ENCODE peak calls at places on chromosomes 11 and 22, in nine cellular contexts. F, Z, L, U, Y, G, C, B and M are unnamed samples.

GRCh38 chr11:75204685-75205667 is 35.6 kb upstream of the TPBGL start:
- DNase-seq in L (peak), G (peak), C (peak), Z (peak), Y (peak), U (peak), F (peak), B (peak), M (peak)

GRCh38 chr11:68567553-68567952 is 107.0 kb downstream of the PPP6R3 start:
- DNase-seq in G (no peak), Z (no peak), B (no peak), Y (no peak), C (no peak), F (no peak), U (no peak), L (no peak), M (no peak)

GRCh38 chr22:37209140-37209845 is 3.0 kb downstream of the SSTR3 start:
- DNase-seq in G (no peak), B (no peak), Y (no peak), F (no peak), Z (no peak), L (no peak), C (no peak), U (peak), M (no peak)

GRCh38 chr11:82718307-82718706 is 15.4 kb downstream of the FAM181B start:
- DNase-seq in F (peak), U (no peak), G (no peak), B (peak), Y (no peak), C (peak), L (peak), Z (peak), M (peak)

GRCh38 chr11:1943977-1944376 is 3.2 kb upstream of the MRPL23 start:
- DNase-seq in B (no peak), G (no peak), Z (peak), F (peak), C (no peak), L (no peak), Y (no peak), U (no peak), M (no peak)

GRCh38 chr11:92322225-92322624 is 97.6 kb downstream of the FAT3 start:
- DNase-seq in L (no peak), F (peak), Y (no peak), C (no peak), Z (no peak), B (no peak), G (no peak), U (no peak), M (no peak)

GRCh38 chr11:12377824-12378593 is 638 bp downstream of the PARVA start:
- DNase-seq in B (peak), Y (no peak), F (peak), U (peak), C (no peak), L (no peak), G (no peak), Z (peak), M (peak)

GRCh38 chr22:32618461-32619140 is 144.0 kb downstream of the FBXO7 start:
- DNase-seq in C (no peak), F (no peak), L (no peak), B (peak), Z (no peak), U (peak), Y (no peak), G (no peak), M (no peak)

GRCh38 chr22:35301370-35301874 is 1.7 kb downstream of the TOM1 start:
- DNase-seq in B (peak), F (peak), L (no peak), G (no peak), C (no peak), Y (no peak), Z (no peak), U (no peak), M (no peak)

GRCh38 chr11:70808686-70809375 is 410.5 kb downstream of the CTTN start:
- DNase-seq in Z (no peak), Y (no peak), F (no peak), G (no peak), U (no peak), B (no peak), L (no peak), C (no peak), M (no peak)

GRCh38 chr11:6362868-6363678 is 27.2 kb upstream of the SMPD1 start:
- DNase-seq in G (peak), F (peak), B (peak), U (peak), C (peak), Z (peak), Y (peak), L (peak), M (peak)

GRCh38 chr11:86624366-86624765 is 48.0 kb downstream of the ME3 start:
- DNase-seq in F (no peak), Y (no peak), G (no peak), B (no peak), Z (no peak), L (no peak), U (no peak), C (no peak), M (no peak)

GRCh38 chr22:26109686-26110315 is 59.5 kb upstream of the SEZ6L start:
- DNase-seq in Y (no peak), C (no peak), F (no peak), U (no peak), G (no peak), B (peak), Z (no peak), L (no peak), M (no peak)

GRCh38 chr11:81967242-81967641 is 766.4 kb downstream of the FAM181B start:
- DNase-seq in F (peak), Z (no peak), L (no peak), U (no peak), Y (no peak), C (no peak), G (no peak), B (no peak), M (no peak)

GRCh38 chr22:31179345-31179744 is 19.4 kb downstream of the RNF185 start:
- DNase-seq in F (no peak), G (no peak), U (no peak), L (no peak), Z (no peak), C (peak), Y (no peak), B (peak), M (no peak)